ENCODE peak calls at places on chromosome 12, in five cellular contexts. J is tibial artery; V is lung; D is stimulated activated CD4-positive, alpha-beta T cell treated with anti-CD3 and anti-CD28 coated beads, Interleukin-4, amount 100 ng/mL, for 1 hour; X is stimulated activated CD8-positive, alpha-beta memory T cell treated with anti-CD3 and anti-CD28 coated beads, Interleukin-2, amount 100 ng/mL, for 48 hours. Y is an unnamed sample.

GRCh38 chr12:50402270-50403000 is 1.8 kb downstream of the LARP4 start:
- DNase-seq in J (no peak), V (no peak), D (no peak), X (no peak), Y (no peak)

GRCh38 chr12:18224745-18225144 is 36.6 kb upstream of the PIK3C2G start:
- DNase-seq in J (no peak), V (no peak), D (no peak), X (no peak), Y (no peak)

GRCh38 chr12:113818833-113819232 is 147.3 kb downstream of the RBM19 start:
- DNase-seq in J (no peak), V (no peak), D (no peak), X (no peak), Y (no peak)

GRCh38 chr12:119869720-119870119 is 7.4 kb downstream of the CIT start:
- DNase-seq in J (peak; percentile 41), V (no peak), D (no peak), X (no peak), Y (no peak)

GRCh38 chr12:66903782-66904396 is 225.0 kb upstream of the GRIP1 start:
- DNase-seq in J (no peak), V (no peak), D (no peak), X (no peak), Y (no peak)

GRCh38 chr12:6338955-6339761 is 2.7 kb downstream of the TNFRSF1A start:
- DNase-seq in J (no peak), V (no peak), D (no peak), X (no peak), Y (no peak)

GRCh38 chr12:41924111-41924510 is 220.6 kb downstream of the GXYLT1 start:
- DNase-seq in J (peak; percentile 32), V (no peak), D (no peak), X (no peak), Y (no peak)

GRCh38 chr12:91053951-91054715 is 3.7 kb downstream of the KERA start:
- DNase-seq in J (no peak), V (no peak), D (no peak), X (no peak), Y (peak; percentile 17)

GRCh38 chr12:132582058-132582420 is 28.3 kb downstream of the LRCOL1 start:
- DNase-seq in J (peak; percentile 39), V (no peak), D (no peak), X (no peak), Y (peak; percentile 71)

GRCh38 chr12:3562484-3562883 is 71.5 kb downstream of the PRMT8 start:
- DNase-seq in J (no peak), V (no peak), D (no peak), X (no peak), Y (no peak)

GRCh38 chr12:52434760-52435530 is 774 bp upstream of the KRT75 start:
- DNase-seq in J (no peak), V (no peak), D (no peak), X (no peak), Y (no peak)

GRCh38 chr12:90062799-90063198 is 354.2 kb upstream of the ATP2B1 start:
- DNase-seq in J (no peak), V (no peak), D (no peak), X (no peak), Y (no peak)

GRCh38 chr12:12819752-12820311 is 6.7 kb downstream of the DDX47 start:
- DNase-seq in J (peak; percentile 48), V (no peak), D (no peak), X (no peak), Y (no peak)

GRCh38 chr12:3698218-3698974 is 54.5 kb downstream of the CRACR2A start:
- DNase-seq in J (no peak), V (no peak), D (no peak), X (no peak), Y (peak; percentile 40)

GRCh38 chr12:103852498-103852992 is 11.5 kb upstream of the NT5DC3 start:
- DNase-seq in J (no peak), V (no peak), D (no peak), X (no peak), Y (no peak)

GRCh38 chr12:62516932-62517331 is 50.3 kb downstream of the MON2 start:
- DNase-seq in J (no peak), V (no peak), D (no peak), X (no peak), Y (no peak)

GRCh38 chr12:18320036-18320617 is 58.8 kb downstream of the PIK3C2G start:
- DNase-seq in J (no peak), V (no peak), D (no peak), X (no peak), Y (no peak)

GRCh38 chr12:69070319-69071090 is 137.5 kb upstream of the CPM start:
- DNase-seq in J (peak; percentile 47), V (peak; percentile 68), D (peak; percentile 56), X (peak; percentile 38), Y (peak; percentile 52)

GRCh38 chr12:85823436-85824179 is 12.6 kb downstream of the RASSF9 start:
- DNase-seq in J (no peak), V (no peak), D (no peak), X (no peak), Y (no peak)

GRCh38 chr12:132772551-132772950 is 10.9 kb upstream of the ANKLE2 start:
- DNase-seq in J (peak; percentile 46), V (no peak), D (no peak), X (no peak), Y (no peak)

GRCh38 chr12:52208424-52209165 is 16.8 kb upstream of the KRT80 start:
- DNase-seq in J (peak; percentile 9), V (no peak), D (no peak), X (no peak), Y (no peak)

GRCh38 chr12:67885370-67886169 is 103.7 kb upstream of the IFNG-AS1 start:
- DNase-seq in J (no peak), V (no peak), D (no peak), X (no peak), Y (no peak)

GRCh38 chr12:74129702-74130101 is 407.9 kb upstream of the ATXN7L3B start:
- DNase-seq in J (no peak), V (no peak), D (no peak), X (no peak), Y (no peak)

GRCh38 chr12:52523825-52524224 is 3.6 kb upstream of the KRT5 start:
- DNase-seq in J (no peak), V (no peak), D (no peak), X (no peak), Y (no peak)

GRCh38 chr12:18549598-18549997 is 188.2 kb downstream of the PLCZ1 start:
- DNase-seq in J (no peak), V (no peak), D (no peak), X (no peak), Y (no peak)

GRCh38 chr12:113299619-113300237 is 35.2 kb downstream of the SLC8B1 start:
- DNase-seq in J (peak; percentile 66), V (peak; percentile 81), D (no peak), X (no peak), Y (peak; percentile 82)

GRCh38 chr12:92042791-92043531 is 102.7 kb downstream of the BTG1 start:
- DNase-seq in J (no peak), V (no peak), D (no peak), X (no peak), Y (no peak)

GRCh38 chr12:119486599-119487154 is 106.9 kb upstream of the TMEM233 start:
- DNase-seq in J (no peak), V (no peak), D (no peak), X (no peak), Y (no peak)

GRCh38 chr12:54700301-54700700 is 52.1 kb upstream of the DCD start:
- DNase-seq in J (no peak), V (no peak), D (no peak), X (no peak), Y (no peak)